ENCODE peak calls at places on chromosomes 4 and X, in seven cellular contexts. One of them, this sample, is unnamed.

GRCh38 chr4:67744561-67745283 is 9.5 kb downstream of the GNRHR start:
- DNase-seq in fibroblast of the aortic adventitia: no peak
- DNase-seq in lung: no peak
- DNase-seq in stomach: no peak
- DNase-seq in A673: no peak
- DNase-seq in brain microvascular endothelial cell: peak
- DNase-seq in right atrium auricular region: no peak
- DNase-seq in this sample: peak

GRCh38 chrX:13059676-13060499 is 15.5 kb upstream of the FAM9C start:
- DNase-seq in fibroblast of the aortic adventitia: peak
- DNase-seq in lung: no peak
- DNase-seq in stomach: no peak
- DNase-seq in A673: no peak
- DNase-seq in brain microvascular endothelial cell: peak
- DNase-seq in right atrium auricular region: no peak
- DNase-seq in this sample: no peak

GRCh38 chr4:118927976-118928375 is 39.3 kb downstream of the SYNPO2 start:
- DNase-seq in fibroblast of the aortic adventitia: peak
- DNase-seq in lung: no peak
- DNase-seq in stomach: peak
- DNase-seq in A673: no peak
- DNase-seq in brain microvascular endothelial cell: no peak
- DNase-seq in right atrium auricular region: no peak
- DNase-seq in this sample: no peak

GRCh38 chrX:154378059-154378798 is 866 bp upstream of the EMD start:
- DNase-seq in fibroblast of the aortic adventitia: no peak
- DNase-seq in lung: peak
- DNase-seq in stomach: peak
- DNase-seq in A673: peak
- DNase-seq in brain microvascular endothelial cell: no peak
- DNase-seq in right atrium auricular region: no peak
- DNase-seq in this sample: peak

GRCh38 chr4:101232074-101232776 is 115.1 kb downstream of the PPP3CA start:
- DNase-seq in fibroblast of the aortic adventitia: peak
- DNase-seq in lung: no peak
- DNase-seq in stomach: no peak
- DNase-seq in A673: peak
- DNase-seq in brain microvascular endothelial cell: peak
- DNase-seq in right atrium auricular region: no peak
- DNase-seq in this sample: peak

GRCh38 chr4:7546152-7546808 is 111.5 kb upstream of the PSAPL1 start:
- DNase-seq in fibroblast of the aortic adventitia: no peak
- DNase-seq in lung: no peak
- DNase-seq in stomach: no peak
- DNase-seq in A673: no peak
- DNase-seq in brain microvascular endothelial cell: no peak
- DNase-seq in right atrium auricular region: no peak
- DNase-seq in this sample: no peak

GRCh38 chr4:64146030-64146429 is 263.2 kb downstream of the TECRL start:
- DNase-seq in fibroblast of the aortic adventitia: no peak
- DNase-seq in lung: no peak
- DNase-seq in stomach: no peak
- DNase-seq in A673: no peak
- DNase-seq in brain microvascular endothelial cell: no peak
- DNase-seq in right atrium auricular region: no peak
- DNase-seq in this sample: no peak

GRCh38 chrX:66328950-66329596 is 165.0 kb downstream of the HEPH start:
- DNase-seq in fibroblast of the aortic adventitia: no peak
- DNase-seq in lung: no peak
- DNase-seq in stomach: no peak
- DNase-seq in A673: no peak
- DNase-seq in brain microvascular endothelial cell: no peak
- DNase-seq in right atrium auricular region: no peak
- DNase-seq in this sample: no peak

GRCh38 chrX:140765043-140765784 is 55.7 kb downstream of the LINC00632 start:
- DNase-seq in fibroblast of the aortic adventitia: peak
- DNase-seq in lung: no peak
- DNase-seq in stomach: no peak
- DNase-seq in A673: no peak
- DNase-seq in brain microvascular endothelial cell: peak
- DNase-seq in right atrium auricular region: no peak
- DNase-seq in this sample: no peak

GRCh38 chr4:83581411-83582288 is 45.7 kb downstream of the GPAT3 start:
- DNase-seq in fibroblast of the aortic adventitia: no peak
- DNase-seq in lung: no peak
- DNase-seq in stomach: no peak
- DNase-seq in A673: no peak
- DNase-seq in brain microvascular endothelial cell: no peak
- DNase-seq in right atrium auricular region: no peak
- DNase-seq in this sample: no peak

GRCh38 chrX:35416783-35417182 is 381.4 kb upstream of the MAGEB16 start:
- DNase-seq in fibroblast of the aortic adventitia: no peak
- DNase-seq in lung: no peak
- DNase-seq in stomach: no peak
- DNase-seq in A673: no peak
- DNase-seq in brain microvascular endothelial cell: no peak
- DNase-seq in right atrium auricular region: no peak
- DNase-seq in this sample: no peak

GRCh38 chr4:103303011-103303410 is 104.9 kb upstream of the CENPE start:
- DNase-seq in fibroblast of the aortic adventitia: no peak
- DNase-seq in lung: no peak
- DNase-seq in stomach: no peak
- DNase-seq in A673: no peak
- DNase-seq in brain microvascular endothelial cell: no peak
- DNase-seq in right atrium auricular region: no peak
- DNase-seq in this sample: peak

GRCh38 chr4:98780111-98780549 is 121.7 kb upstream of the TSPAN5 start:
- DNase-seq in fibroblast of the aortic adventitia: peak
- DNase-seq in lung: no peak
- DNase-seq in stomach: no peak
- DNase-seq in A673: no peak
- DNase-seq in brain microvascular endothelial cell: peak
- DNase-seq in right atrium auricular region: no peak
- DNase-seq in this sample: no peak

GRCh38 chrX:131675596-131676194 is 131.8 kb downstream of the OR13H1 start:
- DNase-seq in fibroblast of the aortic adventitia: peak
- DNase-seq in lung: no peak
- DNase-seq in stomach: no peak
- DNase-seq in A673: peak
- DNase-seq in brain microvascular endothelial cell: peak
- DNase-seq in right atrium auricular region: no peak
- DNase-seq in this sample: peak

GRCh38 chr4:6245246-6246169 is 24.1 kb upstream of the WFS1 start:
- DNase-seq in fibroblast of the aortic adventitia: no peak
- DNase-seq in lung: no peak
- DNase-seq in stomach: no peak
- DNase-seq in A673: no peak
- DNase-seq in brain microvascular endothelial cell: no peak
- DNase-seq in right atrium auricular region: no peak
- DNase-seq in this sample: no peak

GRCh38 chrX:101462892-101463291 is 22.4 kb upstream of the ARMCX4 start:
- DNase-seq in fibroblast of the aortic adventitia: peak
- DNase-seq in lung: peak
- DNase-seq in stomach: no peak
- DNase-seq in A673: peak
- DNase-seq in brain microvascular endothelial cell: peak
- DNase-seq in right atrium auricular region: no peak
- DNase-seq in this sample: peak

GRCh38 chr4:155399974-155400697 is 23.4 kb upstream of the MAP9 start:
- DNase-seq in fibroblast of the aortic adventitia: no peak
- DNase-seq in lung: no peak
- DNase-seq in stomach: no peak
- DNase-seq in A673: no peak
- DNase-seq in brain microvascular endothelial cell: no peak
- DNase-seq in right atrium auricular region: no peak
- DNase-seq in this sample: no peak

GRCh38 chr4:62896721-62897120 is 1512.5 kb downstream of the TECRL start:
- DNase-seq in fibroblast of the aortic adventitia: no peak
- DNase-seq in lung: no peak
- DNase-seq in stomach: no peak
- DNase-seq in A673: no peak
- DNase-seq in brain microvascular endothelial cell: no peak
- DNase-seq in right atrium auricular region: no peak
- DNase-seq in this sample: no peak

GRCh38 chrX:47814853-47815252 is 21.8 kb upstream of the ZNF81 start:
- DNase-seq in fibroblast of the aortic adventitia: peak
- DNase-seq in lung: no peak
- DNase-seq in stomach: no peak
- DNase-seq in A673: no peak
- DNase-seq in brain microvascular endothelial cell: no peak
- DNase-seq in right atrium auricular region: no peak
- DNase-seq in this sample: no peak
- TF ChIP-seq CTCF in fibroblast of the aortic adventitia: peak
- TF ChIP-seq CTCF in lung: no peak
- TF ChIP-seq CTCF in stomach: no peak
- TF ChIP-seq CTCF in A673: no peak
- TF ChIP-seq CTCF in brain microvascular endothelial cell: no peak
- TF ChIP-seq CTCF in right atrium auricular region: no peak
- TF ChIP-seq CTCF in this sample: peak

DNA sequence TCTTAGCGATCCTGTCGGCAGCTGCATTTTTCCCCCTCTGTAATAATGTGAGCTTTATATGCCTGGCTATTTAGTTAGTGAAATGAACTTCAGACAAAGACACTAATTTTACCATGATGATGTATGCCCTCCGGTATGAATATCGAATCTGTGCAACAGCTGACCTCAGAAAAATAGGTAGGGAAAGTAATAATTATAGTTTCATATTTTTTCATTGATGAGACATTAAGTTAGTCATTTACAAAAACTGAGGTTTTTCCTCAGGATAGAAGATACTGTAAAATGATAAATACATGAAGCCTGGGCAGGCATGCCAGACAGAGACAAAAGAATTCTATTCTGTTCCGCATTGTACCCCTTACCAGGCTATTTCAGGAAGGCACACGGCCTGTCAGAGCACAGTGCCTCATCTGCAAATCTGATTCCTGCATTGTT is 155.8 kb downstream of the SHROOM3 start:
- DNase-seq in fibroblast of the aortic adventitia: peak
- DNase-seq in lung: no peak
- DNase-seq in stomach: no peak
- DNase-seq in A673: no peak
- DNase-seq in brain microvascular endothelial cell: peak
- DNase-seq in right atrium auricular region: no peak
- DNase-seq in this sample: no peak
- H3K4me3 ChIP-seq in fibroblast of the aortic adventitia: no peak
- H3K4me3 ChIP-seq in lung: no peak
- H3K4me3 ChIP-seq in stomach: no peak
- H3K4me3 ChIP-seq in A673: no peak
- H3K4me3 ChIP-seq in brain microvascular endothelial cell: no peak
- H3K4me3 ChIP-seq in right atrium auricular region: no peak
- H3K4me3 ChIP-seq in this sample: no peak

DNA sequence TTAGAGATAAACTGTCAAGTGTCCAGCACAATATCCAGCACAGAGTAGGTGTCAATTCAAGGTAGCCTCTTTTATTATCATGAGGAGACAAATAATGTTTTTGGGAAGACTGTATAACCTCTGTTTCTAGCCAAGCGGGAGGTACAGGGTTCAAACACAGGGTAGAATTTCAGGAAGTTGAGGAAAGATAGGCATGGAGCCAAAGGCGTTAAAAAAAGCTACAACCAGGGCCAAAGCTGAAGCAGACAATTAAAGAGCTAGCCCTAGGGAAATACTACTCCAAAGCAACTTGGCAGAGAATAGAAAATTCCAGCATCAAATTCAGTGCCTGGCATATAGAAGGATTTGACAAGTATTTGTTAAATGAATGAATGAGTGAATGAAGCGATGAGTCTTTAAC is 40.0 kb upstream of the CASK start:
- DNase-seq in fibroblast of the aortic adventitia: peak
- DNase-seq in lung: no peak
- DNase-seq in stomach: no peak
- DNase-seq in A673: no peak
- DNase-seq in brain microvascular endothelial cell: no peak
- DNase-seq in right atrium auricular region: no peak
- DNase-seq in this sample: no peak
- TF ChIP-seq CTCF in fibroblast of the aortic adventitia: no peak
- TF ChIP-seq CTCF in lung: no peak
- TF ChIP-seq CTCF in stomach: no peak
- TF ChIP-seq CTCF in A673: no peak
- TF ChIP-seq CTCF in brain microvascular endothelial cell: no peak
- TF ChIP-seq CTCF in right atrium auricular region: no peak
- TF ChIP-seq CTCF in this sample: no peak

GRCh38 chr4:26242451-26242850 is 78.4 kb upstream of the RBPJ start:
- DNase-seq in fibroblast of the aortic adventitia: peak
- DNase-seq in lung: no peak
- DNase-seq in stomach: no peak
- DNase-seq in A673: no peak
- DNase-seq in brain microvascular endothelial cell: no peak
- DNase-seq in right atrium auricular region: no peak
- DNase-seq in this sample: no peak

GRCh38 chr4:26238426-26238781 is 82.4 kb upstream of the RBPJ start:
- DNase-seq in fibroblast of the aortic adventitia: no peak
- DNase-seq in lung: no peak
- DNase-seq in stomach: no peak
- DNase-seq in A673: no peak
- DNase-seq in brain microvascular endothelial cell: no peak
- DNase-seq in right atrium auricular region: no peak
- DNase-seq in this sample: no peak

GRCh38 chr4:26237916-26238315 is 82.9 kb upstream of the RBPJ start:
- DNase-seq in fibroblast of the aortic adventitia: no peak
- DNase-seq in lung: no peak
- DNase-seq in stomach: no peak
- DNase-seq in A673: no peak
- DNase-seq in brain microvascular endothelial cell: no peak
- DNase-seq in right atrium auricular region: no peak
- DNase-seq in this sample: no peak

GRCh38 chr4:26239796-26240195 is 81.0 kb upstream of the RBPJ start:
- DNase-seq in fibroblast of the aortic adventitia: no peak
- DNase-seq in lung: no peak
- DNase-seq in stomach: no peak
- DNase-seq in A673: no peak
- DNase-seq in brain microvascular endothelial cell: no peak
- DNase-seq in right atrium auricular region: no peak
- DNase-seq in this sample: no peak

DNA sequence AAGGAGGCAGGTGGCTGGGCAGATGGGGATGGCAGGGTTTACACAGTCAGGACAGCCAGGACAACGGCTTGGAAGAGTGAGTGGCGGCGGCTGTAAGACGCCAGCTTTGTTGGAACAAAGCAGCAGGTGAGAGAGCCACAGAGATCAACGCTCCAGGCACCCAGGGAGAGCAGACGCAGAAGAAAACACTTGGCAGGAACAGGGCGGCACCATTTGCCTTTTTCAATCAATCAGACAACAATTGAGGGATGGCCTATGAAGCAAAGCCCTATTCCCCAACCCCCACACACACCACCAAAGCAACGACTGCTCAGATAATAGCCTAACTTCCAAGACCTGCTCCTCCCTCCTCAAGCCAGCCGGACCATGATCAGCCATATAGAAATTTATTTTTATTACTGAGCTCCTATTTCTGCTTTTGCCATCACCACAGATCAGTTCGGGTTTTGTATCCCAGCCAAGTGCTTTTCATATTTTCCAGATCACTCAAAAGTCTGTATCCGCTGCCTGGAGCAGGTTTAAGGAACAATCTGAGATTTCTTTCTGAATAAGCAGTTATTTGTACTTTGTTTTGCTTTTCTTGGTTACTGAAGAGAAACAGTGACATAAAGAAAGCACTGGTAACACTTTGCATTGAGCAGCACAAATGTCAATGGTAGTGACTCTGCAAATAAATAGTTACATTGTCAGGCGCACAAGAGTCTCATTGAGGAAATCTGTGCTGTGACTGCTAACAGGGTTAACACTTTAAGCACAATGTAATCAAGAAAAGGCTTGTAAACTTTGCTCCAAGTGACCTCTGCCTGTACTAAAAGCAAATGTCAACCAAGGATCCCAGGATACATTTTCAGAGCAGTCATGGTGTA is 81.8 kb upstream of the RBPJ start:
- DNase-seq in fibroblast of the aortic adventitia: peak
- DNase-seq in lung: no peak
- DNase-seq in stomach: no peak
- DNase-seq in A673: no peak
- DNase-seq in brain microvascular endothelial cell: peak
- DNase-seq in right atrium auricular region: no peak
- DNase-seq in this sample: no peak
- H3K4me3 ChIP-seq in fibroblast of the aortic adventitia: no peak
- H3K4me3 ChIP-seq in lung: no peak
- H3K4me3 ChIP-seq in stomach: no peak
- H3K4me3 ChIP-seq in A673: no peak
- H3K4me3 ChIP-seq in brain microvascular endothelial cell: peak
- H3K4me3 ChIP-seq in right atrium auricular region: no peak
- H3K4me3 ChIP-seq in this sample: no peak

This sample was measured in epithelial cell of esophagus.